ENCODE peak calls at places on chromosomes 16 and 17, in ten cellular contexts. U, A, N, H, V, X, W, E, B and P are unnamed samples.

GRCh38 chr16:1283996-1284592 is 25.3 kb upstream of the UBE2I start:
- DNase-seq in U (no peak), A (no peak), N (no peak), H (no peak), V (no peak), X (no peak), W (no peak), E (no peak), B (no peak), P (no peak)

GRCh38 chr16:483351-484075 is 44.0 kb upstream of the CAPN15 start:
- DNase-seq in U (no peak), A (no peak), N (no peak), H (peak; percentile 25), V (no peak), X (no peak), W (no peak), E (no peak), B (no peak), P (no peak)

GRCh38 chr16:8751481-8752311 is 45.7 kb downstream of the TMEM186 start:
- DNase-seq in U (no peak), A (no peak), N (no peak), H (peak; percentile 70), V (no peak), X (peak; percentile 29), W (peak; percentile 51), E (no peak), B (peak; percentile 34), P (peak; percentile 20)

GRCh38 chr16:12255473-12255872 is 278.9 kb downstream of the SNX29 start:
- DNase-seq in U (no peak), A (no peak), N (no peak), H (no peak), V (no peak), X (no peak), W (no peak), E (no peak), B (peak; percentile 7), P (no peak)

GRCh38 chr16:88274847-88275246 is 107.9 kb upstream of the ZNF469 start:
- DNase-seq in U (no peak), A (peak; percentile 79), N (no peak), H (peak; percentile 46), V (no peak), X (peak; percentile 2), W (no peak), E (no peak), B (no peak), P (no peak)

GRCh38 chr16:68083861-68084503 is 1.2 kb upstream of the NFATC3 start:
- DNase-seq in U (no peak), A (no peak), N (no peak), H (no peak), V (no peak), X (peak; percentile 92), W (no peak), E (peak; percentile 49), B (peak; percentile 54), P (no peak)

GRCh38 chr17:20095366-20096080 is 86.4 kb downstream of the SPECC1 start:
- DNase-seq in U (no peak), A (peak; percentile 92), N (peak; percentile 42), H (peak; percentile 18), V (peak; percentile 66), X (no peak), W (no peak), E (no peak), B (peak; percentile 23), P (peak; percentile 14)

GRCh38 chr16:47461598-47462266 is 601 bp downstream of the PHKB start:
- DNase-seq in U (peak; percentile 64), A (no peak), N (no peak), H (peak; percentile 56), V (no peak), X (no peak), W (no peak), E (no peak), B (peak; percentile 14), P (no peak)

GRCh38 chr17:58632324-58633314 is 59.2 kb downstream of the TEX14 start:
- DNase-seq in U (no peak), A (no peak), N (no peak), H (no peak), V (no peak), X (no peak), W (no peak), E (no peak), B (no peak), P (no peak)

GRCh38 chr17:46994993-46995392 is 15.9 kb upstream of the RPRML start:
- DNase-seq in U (no peak), A (no peak), N (no peak), H (no peak), V (no peak), X (no peak), W (no peak), E (no peak), B (no peak), P (no peak)

GRCh38 chr16:8950580-8951077 is 13.1 kb downstream of the USP7 start:
- DNase-seq in U (no peak), A (no peak), N (no peak), H (peak; percentile 77), V (no peak), X (no peak), W (no peak), E (no peak), B (peak; percentile 42), P (no peak)

GRCh38 chr17:81804559-81805399 is 829 bp downstream of the GCGR start:
- DNase-seq in U (no peak), A (no peak), N (no peak), H (no peak), V (no peak), X (no peak), W (no peak), E (no peak), B (no peak), P (no peak)

DNA sequence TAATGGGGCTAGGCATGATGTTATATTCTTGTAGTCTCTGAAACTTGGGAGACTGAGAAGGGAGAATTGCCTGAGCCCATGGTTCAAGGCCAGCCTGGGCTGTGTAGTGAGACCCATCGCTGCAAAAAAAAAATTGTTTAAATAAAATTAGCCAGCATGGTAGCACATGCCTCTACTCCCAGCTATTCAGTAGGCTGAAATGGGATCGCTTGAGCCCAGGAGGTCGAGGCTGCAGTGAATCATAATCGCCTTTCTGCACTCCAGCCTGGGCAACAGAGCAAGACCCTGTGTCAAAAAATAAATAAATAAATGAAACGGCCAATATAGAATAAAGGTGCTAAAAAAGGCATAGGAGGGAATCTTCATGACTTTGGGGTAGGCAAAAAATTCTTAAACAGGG is 13.9 kb upstream of the SLX4 start:
- DNase-seq in U (no peak), A (peak; percentile 40), N (no peak), H (no peak), V (no peak), X (no peak), W (no peak), E (no peak), B (no peak), P (no peak)
- H3K4me3 ChIP-seq in U (no peak overlapping the region), A (no peak overlapping the region), N (no peak overlapping the region), H (no peak overlapping the region), V (no peak overlapping the region), X (no peak overlapping the region), W (no peak overlapping the region), E (no peak overlapping the region), B (no peak overlapping the region), P (no peak overlapping the region)

GRCh38 chr16:78118469-78119025 is 19.1 kb downstream of the WWOX start:
- DNase-seq in U (no peak), A (no peak), N (no peak), H (no peak), V (no peak), X (no peak), W (no peak), E (no peak), B (no peak), P (no peak)

GRCh38 chr16:78125112-78125844 is 25.8 kb downstream of the WWOX start:
- DNase-seq in U (no peak), A (no peak), N (no peak), H (no peak), V (no peak), X (no peak), W (no peak), E (no peak), B (no peak), P (no peak)

GRCh38 chr16:78126662-78127061 is 27.2 kb downstream of the WWOX start:
- DNase-seq in U (no peak), A (no peak), N (no peak), H (no peak), V (no peak), X (no peak), W (no peak), E (no peak), B (no peak), P (no peak)

GRCh38 chr16:78127130-78127529 is 27.7 kb downstream of the WWOX start:
- DNase-seq in U (no peak), A (no peak), N (no peak), H (peak; percentile 60), V (no peak), X (no peak), W (no peak), E (no peak), B (no peak), P (no peak)

GRCh38 chr16:78122774-78123315 is 23.4 kb downstream of the WWOX start:
- DNase-seq in U (no peak), A (no peak), N (no peak), H (peak; percentile 75), V (no peak), X (no peak), W (peak; percentile 15), E (no peak), B (peak; percentile 9), P (peak; percentile 25)
- TF ChIP-seq CTCF in U (peak; percentile 44), A (no peak), N (peak; percentile 49), H (peak; percentile 12), V (peak; percentile 64), X (peak; percentile 61), W (peak; percentile 46), E (peak; percentile 43), B (no peak), P (peak; percentile 18)

DNA sequence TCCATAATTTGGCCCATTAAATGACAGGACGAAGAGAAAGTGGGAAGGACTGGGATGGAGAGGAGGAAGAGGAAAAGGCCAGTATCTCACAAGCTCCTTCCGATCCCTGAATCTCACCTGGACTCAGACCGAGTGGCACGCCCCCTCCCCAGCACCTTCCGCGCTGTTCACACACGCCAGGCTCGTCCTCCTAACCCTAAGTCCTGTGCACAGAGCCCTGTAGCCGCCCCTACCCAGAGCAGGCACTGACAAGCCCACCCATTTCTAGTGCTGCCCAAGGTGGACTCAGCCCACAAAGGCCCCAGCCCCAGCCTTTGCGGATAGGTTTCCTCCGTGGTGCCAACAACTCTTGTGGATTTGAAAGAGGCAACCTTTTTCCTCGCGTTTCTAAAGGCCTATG is 9.2 kb downstream of the HS3ST3B1 start:
- DNase-seq in U (no peak), A (peak; percentile 64), N (no peak), H (no peak), V (no peak), X (peak; percentile 75), W (no peak), E (no peak), B (no peak), P (no peak)
- H3K4me3 ChIP-seq in U (peak overlapping the region; percentile 56), A (no peak overlapping the region), N (peak overlapping the region; percentile 77), H (peak overlapping the region; percentile 67), V (no peak overlapping the region), X (no peak overlapping the region), W (peak overlapping the region; percentile 61), E (peak overlapping the region; percentile 72), B (peak overlapping the region; percentile 46), P (no peak overlapping the region)

DNA sequence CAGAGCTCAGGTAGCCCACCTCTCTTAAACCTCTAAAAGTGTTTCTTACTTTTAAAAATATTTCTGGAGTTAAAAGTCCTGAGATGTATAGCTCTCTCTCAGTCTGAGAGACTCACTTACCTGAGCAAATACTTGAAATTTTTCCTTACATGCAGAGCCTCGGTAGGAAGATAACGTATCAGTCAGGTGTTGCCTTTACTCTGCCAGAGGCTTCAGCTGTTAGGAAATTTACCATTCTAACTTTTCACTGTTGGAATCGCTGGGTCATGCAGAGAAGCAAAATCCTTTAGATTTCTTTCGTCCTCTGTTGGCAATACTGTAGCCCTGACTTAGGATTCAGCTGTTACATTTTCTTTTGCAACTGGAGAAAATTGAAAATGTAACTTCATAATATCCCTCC is 20.1 kb upstream of the KCNJ16 start:
- DNase-seq in U (no peak), A (no peak), N (no peak), H (no peak), V (no peak), X (no peak), W (no peak), E (no peak), B (no peak), P (no peak)
- TF ChIP-seq CTCF in U (no peak), A (no peak), N (no peak), H (no peak), V (no peak), X (no peak), W (no peak), E (no peak), B (no peak), P (no peak)